ENCODE peak calls at places on chromosomes 13 and 19, in five cellular contexts. D is RWPE2, L is right lobe of liver, A is psoas muscle, U is heart left ventricle. S is an unnamed sample.

GRCh38 chr19:17026706-17027427 is at the start of gene CPAMD8:
- ATAC-seq in D (peak; percentile 28), L (no peak), A (no peak), U (peak; percentile 83), S (peak; percentile 25)

GRCh38 chr13:82758056-82758455 is 1124.2 kb downstream of the SLITRK1 start:
- ATAC-seq in D (no peak), L (peak; percentile 74), A (no peak), U (no peak), S (no peak)

GRCh38 chr13:102039264-102039663 is 362.6 kb downstream of the FGF14 start:
- ATAC-seq in D (no peak), L (no peak), A (no peak), U (peak; percentile 84), S (no peak)

GRCh38 chr13:46728777-46729176 is 68.2 kb downstream of the ESD start:
- ATAC-seq in D (no peak), L (no peak), A (no peak), U (no peak), S (no peak)

GRCh38 chr19:9709305-9709704 is 34.4 kb upstream of the ZNF562 start:
- ATAC-seq in D (no peak), L (peak; percentile 43), A (no peak), U (peak; percentile 67), S (peak; percentile 62)

GRCh38 chr13:20494656-20495055 is 31.0 kb downstream of the CRYL1 start:
- ATAC-seq in D (peak; percentile 58), L (no peak), A (no peak), U (peak; percentile 17), S (peak; percentile 18)

GRCh38 chr13:44402902-44403719 is 29.5 kb downstream of the SERP2 start:
- ATAC-seq in D (no peak), L (no peak), A (no peak), U (no peak), S (no peak)

GRCh38 chr13:29885967-29886366 is 35.5 kb upstream of the UBL3 start:
- ATAC-seq in D (no peak), L (no peak), A (no peak), U (no peak), S (no peak)

GRCh38 chr13:46643165-46643777 is 90.3 kb downstream of the LRCH1 start:
- ATAC-seq in D (no peak), L (peak; percentile 12), A (no peak), U (peak; percentile 32), S (no peak)